ENCODE peak calls at places on chromosomes 16 and 17, in five cellular contexts. K is stomach, P is MCF 10A, W is WTC11, R is nephron progenitor cell. Z is an unnamed sample.

GRCh38 chr17:49165143-49165542 is 32.6 kb downstream of the B4GALNT2 start:
- DNase-seq in W (no peak), P (no peak), K (no peak), R (no peak), Z (no peak)

GRCh38 chr16:983044-984030 is 1.8 kb downstream of the SOX8 start:
- DNase-seq in P (no peak), R (peak), W (peak), K (no peak), Z (no peak)

GRCh38 chr16:82004651-82005490 is 6.4 kb downstream of the SDR42E1 start:
- DNase-seq in K (no peak), P (no peak), W (no peak), R (no peak), Z (no peak)

GRCh38 chr16:29913514-29913913 is 12.5 kb downstream of the KCTD13 start:
- DNase-seq in K (no peak), P (no peak), R (no peak), W (no peak), Z (no peak)

GRCh38 chr17:75154195-75155106 is at the start of gene JPT1:
- DNase-seq in K (peak), R (peak), P (peak), W (peak), Z (peak)

GRCh38 chr16:78748471-78748929 is 649.0 kb downstream of the WWOX start:
- DNase-seq in K (no peak), P (peak), R (no peak), W (no peak), Z (peak)

GRCh38 chr16:4330277-4330882 is 14.5 kb downstream of the GLIS2 start:
- DNase-seq in K (peak), R (peak), P (peak), W (peak), Z (peak)

GRCh38 chr17:81577278-81578000 is 25.3 kb upstream of the FAAP100 start:
- DNase-seq in R (no peak), P (peak), K (no peak), W (no peak), Z (peak)

GRCh38 chr17:76740329-76741118 is 2.6 kb downstream of the MFSD11 start:
- DNase-seq in R (no peak), W (no peak), P (no peak), K (no peak), Z (no peak)

GRCh38 chr16:58399718-58400633 is 7.7 kb downstream of the GINS3 start:
- DNase-seq in W (no peak), R (no peak), P (no peak), K (no peak), Z (peak)

GRCh38 chr16:8798535-8799157 is 1.0 kb downstream of the PMM2 start:
- DNase-seq in P (no peak), W (no peak), R (no peak), K (no peak), Z (no peak)

GRCh38 chr16:17685445-17685844 is 214.7 kb upstream of the XYLT1 start:
- DNase-seq in P (no peak), W (no peak), K (no peak), R (no peak), Z (no peak)

GRCh38 chr17:35063514-35064223 is at the start of gene RFFL:
- DNase-seq in W (peak), P (peak), R (peak), K (peak), Z (peak)

GRCh38 chr16:17831330-17831729 is 360.6 kb upstream of the XYLT1 start:
- DNase-seq in W (peak), R (no peak), P (no peak), K (no peak), Z (no peak)

DNA sequence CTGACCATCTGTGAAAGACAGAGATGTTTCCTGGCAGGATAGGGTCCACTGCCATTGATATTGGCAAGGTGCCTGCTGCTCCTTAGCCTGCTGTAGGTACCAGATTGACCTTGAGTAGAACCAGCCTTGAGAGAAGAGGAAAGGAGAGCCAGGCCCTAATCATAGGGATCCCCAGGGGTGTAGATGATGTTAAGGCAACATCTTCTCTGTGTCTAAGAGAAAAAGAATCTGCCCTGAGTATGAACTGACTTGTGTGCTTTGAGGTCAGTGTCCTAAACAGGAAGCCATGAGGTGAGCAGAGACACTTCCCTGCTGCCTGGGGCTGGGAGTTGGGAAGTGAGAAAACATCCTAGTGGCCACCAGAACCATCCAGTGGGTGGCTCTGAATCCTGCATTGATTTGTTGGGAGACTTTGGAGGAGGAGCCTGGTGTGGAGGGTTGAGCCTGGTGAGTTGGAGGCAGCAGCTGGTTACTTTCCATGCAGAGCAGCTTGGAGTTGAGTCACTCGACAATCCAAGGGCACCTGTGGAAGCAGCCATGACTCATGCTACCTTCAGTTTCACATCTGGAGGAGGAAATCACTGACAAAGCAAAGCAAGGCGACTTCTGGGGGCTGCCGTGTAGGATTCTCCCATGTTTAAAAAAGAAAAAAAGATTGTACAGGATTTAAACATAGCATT is 47.8 kb downstream of the BMERB1 start:
- DNase-seq in P (peak), K (peak), R (no peak), W (peak), Z (peak)
- TF ChIP-seq CTCF in P (no peak), K (no peak), R (no peak), W (no peak), Z (peak)

DNA sequence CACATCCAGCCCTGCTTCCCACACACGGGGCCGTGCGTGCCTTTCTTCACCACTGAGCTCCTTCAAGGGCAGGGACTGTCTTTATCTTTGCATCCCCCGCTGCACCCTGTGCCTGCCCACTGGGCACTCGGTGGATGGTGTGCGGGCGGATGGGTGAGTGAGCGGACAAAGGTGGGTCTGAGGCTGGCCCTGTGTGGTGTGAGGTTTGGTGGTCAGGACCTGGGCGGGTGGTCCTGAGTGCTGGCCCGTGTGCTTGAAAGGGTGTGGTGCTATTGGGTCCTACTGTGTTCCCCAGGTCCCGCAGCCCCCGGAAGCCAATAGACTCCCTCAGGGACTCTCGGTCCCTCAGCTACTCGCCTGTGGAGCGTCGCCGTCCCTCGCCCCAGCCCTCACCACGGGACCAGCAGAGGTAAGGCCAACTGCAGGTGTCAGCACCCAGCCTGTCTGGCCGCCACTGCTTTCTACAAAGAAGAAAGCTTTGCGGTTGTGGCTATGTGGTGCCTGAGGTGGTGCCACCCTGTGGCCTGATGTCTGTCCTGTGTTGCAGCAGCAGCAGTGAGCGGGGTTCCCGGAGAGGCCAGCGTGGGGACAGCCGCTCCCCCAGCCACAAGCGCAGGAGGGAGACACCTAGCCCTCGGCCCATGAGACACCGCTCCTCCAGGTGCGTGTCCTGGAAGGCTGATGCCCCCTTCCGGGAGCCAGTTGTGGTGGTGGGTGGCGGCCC is 6.9 kb downstream of the ELOB start:
- DNase-seq in W (no peak), R (no peak), P (peak), K (no peak), Z (peak)
- TF ChIP-seq CTCF in W (no peak), R (no peak), P (peak), K (no peak), Z (peak)

DNA sequence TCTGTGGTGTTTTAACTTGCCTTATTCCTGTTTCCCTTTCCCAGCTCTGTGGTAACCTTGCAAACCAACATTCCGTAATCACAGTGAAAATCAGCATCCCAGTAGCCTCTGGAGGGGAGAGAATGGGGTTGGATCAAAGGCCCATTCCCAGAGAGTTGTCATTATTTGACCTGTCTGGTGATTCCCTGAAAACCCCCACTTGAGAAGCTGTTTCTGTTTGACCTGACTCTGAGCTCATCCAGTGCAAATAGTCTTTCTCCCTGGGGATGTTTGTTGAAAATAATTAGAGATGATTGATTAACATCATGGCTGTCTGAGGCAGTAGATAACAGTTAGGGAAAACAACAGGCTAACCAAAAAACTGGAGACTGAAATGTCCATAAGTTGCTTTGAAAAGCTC is 3.0 kb downstream of the CACNG1 start:
- DNase-seq in P (no peak), R (no peak), W (no peak), K (no peak), Z (no peak)
- TF ChIP-seq CTCF in P (no peak), R (no peak), W (no peak), K (no peak), Z (no peak)

GRCh38 chr16:87543436-87544191 is 50.8 kb upstream of the ZCCHC14 start:
- DNase-seq in W (no peak), P (no peak), K (no peak), R (no peak), Z (no peak)
- TF ChIP-seq CTCF in W (no peak), P (no peak), K (no peak), R (no peak), Z (no peak)

GRCh38 chr16:87076950-87077749 is 240.0 kb downstream of the C16orf95 start:
- DNase-seq in K (peak), W (peak), P (peak), R (peak), Z (peak)
- TF ChIP-seq CTCF in K (peak), W (peak), P (peak), R (peak), Z (peak)

Z was measured in epithelial cell of esophagus.